ENCODE peak calls at places on chromosomes 1 and 21, in five cellular contexts. D is small intestine, K is lower lobe of right lung, Y is NCI-H345, T is posterior cingulate gyrus. P is an unnamed sample.

GRCh38 chr1:17233675-17234074 is 15.2 kb upstream of the PADI3 start:
- DNase-seq in D (peak), K (peak), Y (no peak), T (peak), P (peak)

GRCh38 chr1:3262681-3263286 is 191.7 kb upstream of the ARHGEF16 start:
- DNase-seq in D (peak), K (no peak), Y (no peak), T (no peak), P (no peak)

GRCh38 chr1:67460648-67461500 is 30.7 kb upstream of the SERBP1 start:
- DNase-seq in D (no peak), K (no peak), Y (no peak), T (no peak), P (no peak)

GRCh38 chr1:97685355-97685754 is 235.5 kb downstream of the DPYD start:
- DNase-seq in D (no peak), K (no peak), Y (no peak), T (no peak), P (no peak)

GRCh38 chr1:40635763-40636500 is 29.6 kb downstream of the RIMS3 start:
- DNase-seq in D (no peak), K (no peak), Y (no peak), T (peak), P (no peak)

GRCh38 chr1:64995316-64995715 is 29.0 kb upstream of the JAK1 start:
- DNase-seq in D (no peak), K (no peak), Y (no peak), T (no peak), P (no peak)

GRCh38 chr1:218496561-218496960 is 151.4 kb downstream of the TGFB2 start:
- DNase-seq in D (no peak), K (no peak), Y (no peak), T (no peak), P (peak)

GRCh38 chr1:228420968-228421826 is 4.5 kb upstream of the TRIM17 start:
- DNase-seq in D (no peak), K (no peak), Y (no peak), T (no peak), P (no peak)

GRCh38 chr1:7629011-7629410 is 142.1 kb upstream of the VAMP3 start:
- DNase-seq in D (no peak), K (no peak), Y (no peak), T (no peak), P (no peak)

GRCh38 chr21:27333091-27333490 is 366.2 kb upstream of the ADAMTS5 start:
- DNase-seq in D (no peak), K (no peak), Y (no peak), T (no peak), P (no peak)

GRCh38 chr1:110176299-110176956 is 26.1 kb downstream of the SLC6A17 start:
- DNase-seq in D (peak), K (no peak), Y (peak), T (peak), P (peak)

GRCh38 chr1:18653375-18653774 is 22.7 kb downstream of the PAX7 start:
- DNase-seq in D (no peak), K (no peak), Y (no peak), T (no peak), P (no peak)

GRCh38 chr1:155082301-155082940 is 3.8 kb downstream of the EFNA3 start:
- DNase-seq in D (no peak), K (no peak), Y (no peak), T (peak), P (no peak)

GRCh38 chr1:23423415-23424170 is 955 bp downstream of the TCEA3 start:
- DNase-seq in D (peak), K (peak), Y (no peak), T (peak), P (peak)

GRCh38 chr1:215526147-215526845 is 40.8 kb upstream of the KCTD3 start:
- DNase-seq in D (peak), K (no peak), Y (peak), T (no peak), P (no peak)

GRCh38 chr1:223645903-223646302 is 19.6 kb downstream of the CAPN8 start:
- DNase-seq in D (peak), K (no peak), Y (peak), T (no peak), P (no peak)

GRCh38 chr1:73887412-73887811 is 310.6 kb downstream of the LRRIQ3 start:
- DNase-seq in D (no peak), K (no peak), Y (no peak), T (no peak), P (no peak)

GRCh38 chr1:17212487-17213121 is 7.7 kb downstream of the PADI1 start:
- DNase-seq in D (no peak), K (peak), Y (peak), T (peak), P (peak)

GRCh38 chr1:245823408-245824147 is 668.8 kb downstream of the KIF26B start:
- DNase-seq in D (no peak), K (no peak), Y (no peak), T (no peak), P (no peak)

GRCh38 chr1:176903474-176903873 is 261.0 kb downstream of the ASTN1 start:
- DNase-seq in D (no peak), K (no peak), Y (no peak), T (no peak), P (no peak)

GRCh38 chr1:188903241-188903640 is 1574.4 kb downstream of the BRINP3 start:
- DNase-seq in D (no peak), K (no peak), Y (no peak), T (no peak), P (no peak)

GRCh38 chr1:195740862-195741261 is 867.4 kb downstream of the KCNT2 start:
- DNase-seq in D (no peak), K (no peak), Y (no peak), T (no peak), P (no peak)

GRCh38 chr21:29025328-29025713 is 853 bp downstream of the USP16 start:
- DNase-seq in D (peak), K (no peak), Y (no peak), T (no peak), P (no peak)

P was measured in Calu3.